ENCODE peak calls at places on chromosomes 11 and 22, in six cellular contexts. I is Karpas-422, C is AG10803, H is AG09309, S is Peyer's patch, O is fibroblast of mammary gland. J is an unnamed sample.
A peak's percentile ranks its signal among the peaks of the same experiment; 100 is the strongest.

GRCh38 chr22:45096256-45096907 is 67.3 kb upstream of the NUP50 start:
- DNase-seq in I (peak; percentile 87), C (peak; percentile 59), H (no peak), S (peak; percentile 18), O (peak; percentile 61), J (peak; percentile 44)

GRCh38 chr11:34905666-34906065 is 10.5 kb downstream of the APIP start:
- DNase-seq in I (no peak), C (no peak), H (no peak), S (no peak), O (no peak), J (no peak)

GRCh38 chr11:110077866-110078325 is 15.3 kb upstream of the ZC3H12C start:
- DNase-seq in I (no peak), C (peak; percentile 56), H (no peak), S (no peak), O (peak; percentile 96), J (peak; percentile 79)

GRCh38 chr11:44005076-44005800 is 42.5 kb upstream of the ACCSL start:
- DNase-seq in I (peak; percentile 76), C (no peak), H (no peak), S (no peak), O (no peak), J (no peak)

GRCh38 chr22:17171313-17172171 is 12.5 kb upstream of the HDHD5 start:
- DNase-seq in I (peak; percentile 96), C (peak; percentile 90), H (peak; percentile 31), S (peak; percentile 79), O (peak; percentile 85), J (peak; percentile 86)

GRCh38 chr11:93850585-93851018 is at the start of gene VSTM5:
- DNase-seq in I (no peak), C (no peak), H (no peak), S (no peak), O (no peak), J (no peak)

GRCh38 chr22:35172452-35172851 is 84.8 kb upstream of the HMGXB4 start:
- DNase-seq in I (no peak), C (no peak), H (no peak), S (no peak), O (no peak), J (no peak)

GRCh38 chr11:86816251-86816726 is 15.9 kb downstream of the PRSS23 start:
- DNase-seq in I (no peak), C (peak; percentile 34), H (no peak), S (no peak), O (peak; percentile 36), J (peak; percentile 65)

GRCh38 chr22:43985532-43985931 is 30.3 kb downstream of the SAMM50 start:
- DNase-seq in I (no peak), C (no peak), H (no peak), S (no peak), O (peak; percentile 13), J (no peak)

GRCh38 chr11:92707173-92707619 is 262.3 kb upstream of the MTNR1B start:
- DNase-seq in I (no peak), C (no peak), H (no peak), S (no peak), O (no peak), J (no peak)

GRCh38 chr22:37775785-37776638 is 31.7 kb upstream of the GCAT start:
- DNase-seq in I (no peak), C (peak; percentile 74), H (peak; percentile 62), S (no peak), O (peak; percentile 95), J (peak; percentile 87)

GRCh38 chr11:95877288-95877687 is 46.6 kb downstream of the MTMR2 start:
- DNase-seq in I (no peak), C (peak; percentile 99), H (peak; percentile 99), S (no peak), O (peak; percentile 100), J (peak; percentile 96)

GRCh38 chr11:46361283-46362145 is 14.3 kb downstream of the DGKZ start:
- DNase-seq in I (peak; percentile 94), C (peak; percentile 54), H (no peak), S (peak; percentile 62), O (peak; percentile 47), J (peak; percentile 74)
- H3K4me3 ChIP-seq in I (peak overlapping the region; percentile 99), C (no peak overlapping the region), H (no peak overlapping the region), S (peak overlapping the region; percentile 5), O (no peak overlapping the region), J (no peak overlapping the region)

GRCh38 chr11:65454311-65454695 is 31.7 kb downstream of the NEAT1 start:
- DNase-seq in I (no peak), C (peak; percentile 72), H (no peak), S (no peak), O (peak; percentile 84), J (peak; percentile 64)
- H3K4me3 ChIP-seq in I (peak overlapping the region; percentile 100), C (peak overlapping the region; percentile 78), H (peak overlapping the region; percentile 58), S (peak overlapping the region; percentile 41), O (peak overlapping the region; percentile 78), J (peak overlapping the region; percentile 49)

GRCh38 chr11:61880454-61880853 is 10.9 kb downstream of the FADS3 start:
- DNase-seq in I (peak; percentile 89), C (no peak), H (no peak), S (peak; percentile 62), O (no peak), J (no peak)
- H3K4me3 ChIP-seq in I (peak overlapping the region; percentile 66), C (no peak overlapping the region), H (no peak overlapping the region), S (peak overlapping the region; percentile 5), O (no peak overlapping the region), J (no peak overlapping the region)

GRCh38 chr11:119727523-119728081 is 1.4 kb downstream of the NECTIN1 start:
- DNase-seq in I (no peak), C (no peak), H (no peak), S (peak; percentile 32), O (no peak), J (peak; percentile 54)

GRCh38 chr11:119728651-119729580 is at the start of gene NECTIN1:
- DNase-seq in I (peak; percentile 85), C (peak; percentile 77), H (peak; percentile 39), S (peak; percentile 83), O (peak; percentile 75), J (peak; percentile 76)

GRCh38 chr11:119726585-119727522 is 2.1 kb downstream of the NECTIN1 start:
- DNase-seq in I (no peak), C (no peak), H (no peak), S (no peak), O (no peak), J (no peak)

GRCh38 chr11:119729581-119730346 is 764 bp upstream of the NECTIN1 start:
- DNase-seq in I (no peak), C (peak; percentile 63), H (no peak), S (peak; percentile 31), O (peak; percentile 63), J (peak; percentile 83)

GRCh38 chr11:119728226-119728626 is 774 bp downstream of the NECTIN1 start:
- DNase-seq in I (no peak), C (no peak), H (no peak), S (no peak), O (no peak), J (peak; percentile 12)
- H3K4me3 ChIP-seq in I (no peak overlapping the region), C (peak overlapping the region; percentile 67), H (peak overlapping the region; percentile 64), S (peak overlapping the region; percentile 90), O (peak overlapping the region; percentile 61), J (peak overlapping the region; percentile 79)

DNA sequence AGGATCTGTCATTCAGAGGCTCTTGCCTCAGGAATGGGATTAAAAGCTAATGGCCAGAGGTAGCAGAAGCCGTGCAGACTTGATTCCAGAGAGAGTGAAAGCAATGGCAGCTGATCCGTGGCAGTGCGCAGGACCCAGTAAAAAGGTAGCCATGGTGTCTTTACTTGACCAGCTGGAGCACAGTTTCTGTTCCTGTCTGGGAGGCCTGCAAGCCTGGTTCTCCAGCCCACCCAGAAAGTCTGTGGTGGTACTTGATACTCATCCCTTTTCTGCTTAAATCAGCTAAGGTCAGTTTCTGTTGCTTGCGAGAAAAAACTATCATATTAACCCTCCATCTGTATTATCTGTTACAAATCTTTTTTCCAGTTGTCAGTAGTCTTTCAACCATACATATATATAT is 86.7 kb downstream of the RPS6KA4 start:
- DNase-seq in I (no peak), C (no peak), H (no peak), S (no peak), O (no peak), J (no peak)
- H3K4me3 ChIP-seq in I (no peak overlapping the region), C (no peak overlapping the region), H (no peak overlapping the region), S (no peak overlapping the region), O (no peak overlapping the region), J (no peak overlapping the region)

J was measured in foreskin fibroblast.